ENCODE peak calls at places on chromosomes 6 and 20, in six cellular contexts. L, J, S, U, R and D are unnamed samples.

GRCh38 chr6:37783831-37784584 is 35.5 kb upstream of the ZFAND3 start:
- DNase-seq in L (no peak), J (no peak), S (no peak), U (peak), R (peak), D (peak)

GRCh38 chr6:1801401-1801800 is 191.7 kb downstream of the FOXC1 start:
- DNase-seq in L (no peak), J (no peak), S (no peak), U (no peak), R (no peak), D (no peak)

GRCh38 chr6:166952122-166952521 is 4.2 kb downstream of the RNASET2 start:
- DNase-seq in L (no peak), J (no peak), S (no peak), U (no peak), R (no peak), D (no peak)

GRCh38 chr6:115896538-115897129 is 164.1 kb downstream of the FRK start:
- DNase-seq in L (peak), J (peak), S (no peak), U (peak), R (no peak), D (peak)

GRCh38 chr6:3885262-3886036 is 36.3 kb downstream of the FAM50B start:
- DNase-seq in L (no peak), J (no peak), S (peak), U (peak), R (no peak), D (peak)

GRCh38 chr6:114569643-114570042 is 226.8 kb upstream of the HS3ST5 start:
- DNase-seq in L (no peak), J (no peak), S (no peak), U (peak), R (no peak), D (no peak)

GRCh38 chr6:583639-584038 is 73.3 kb downstream of the HUS1B start:
- DNase-seq in L (no peak), J (no peak), S (no peak), U (no peak), R (no peak), D (no peak)

GRCh38 chr20:2851086-2851485 is 10.5 kb downstream of the VPS16 start:
- DNase-seq in L (no peak), J (no peak), S (no peak), U (no peak), R (no peak), D (no peak)

GRCh38 chr6:34457392-34457746 is 8.5 kb upstream of the PACSIN1 start:
- DNase-seq in L (no peak), J (no peak), S (no peak), U (no peak), R (no peak), D (no peak)

GRCh38 chr6:132020138-132020551 is 69.0 kb upstream of the CCN2 start:
- DNase-seq in L (no peak), J (peak), S (no peak), U (no peak), R (no peak), D (no peak)

GRCh38 chr6:3900744-3901351 is 51.7 kb downstream of the FAM50B start:
- DNase-seq in L (no peak), J (peak), S (no peak), U (no peak), R (no peak), D (no peak)

GRCh38 chr6:35267446-35267845 is 7.9 kb downstream of the ZNF76 start:
- DNase-seq in L (no peak), J (no peak), S (no peak), U (peak), R (no peak), D (peak)

GRCh38 chr6:138105880-138106664 is 1.1 kb downstream of the PERP start:
- DNase-seq in L (peak), J (peak), S (peak), U (peak), R (peak), D (peak)
- H4K8ac ChIP-seq in L (no peak), J (peak), S (no peak), U (no peak), R (no peak), D (no peak)

DNA sequence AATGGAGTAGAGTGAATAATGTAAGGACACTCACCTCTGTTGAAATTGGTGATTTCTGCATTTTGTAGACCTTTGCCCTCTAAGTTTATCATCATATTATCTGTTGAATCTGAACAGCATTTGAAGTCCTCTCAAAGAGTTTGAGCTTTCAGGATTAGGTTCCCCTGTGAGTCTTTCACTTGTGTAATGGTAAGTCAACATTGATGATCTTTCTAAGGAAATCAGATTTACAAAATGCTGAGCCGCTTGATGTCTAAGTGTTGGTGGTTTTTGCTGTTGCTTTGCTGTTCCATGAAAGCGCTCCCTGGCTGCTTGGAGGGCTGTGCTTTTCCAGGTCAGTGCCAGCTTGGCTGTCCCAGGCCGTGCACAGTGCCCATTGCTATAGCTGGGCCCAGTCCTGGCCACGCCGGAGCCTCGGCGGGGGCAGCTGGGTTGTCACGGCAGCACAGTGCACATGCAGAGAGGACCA is 33.8 kb upstream of the KIF25 start:
- DNase-seq in L (no peak), J (no peak), S (no peak), U (no peak), R (no peak), D (no peak)
- H2AK5ac ChIP-seq in L (no peak), J (no peak), S (no peak), U (no peak), R (no peak), D (no peak)

GRCh38 chr20:1118336-1119127 is at the start of gene PSMF1:
- DNase-seq in L (peak), J (peak), S (peak), U (peak), R (peak), D (peak)

GRCh38 chr20:1119524-1119923 is 1.1 kb downstream of the PSMF1 start:
- DNase-seq in L (no peak), J (no peak), S (no peak), U (no peak), R (no peak), D (no peak)

GRCh38 chr20:1121439-1121838 is 3.0 kb downstream of the PSMF1 start:
- DNase-seq in L (no peak), J (no peak), S (no peak), U (no peak), R (no peak), D (no peak)

GRCh38 chr20:1119128-1119505 is 715 bp downstream of the PSMF1 start:
- DNase-seq in L (no peak), J (no peak), S (no peak), U (no peak), R (no peak), D (no peak)

GRCh38 chr20:1118004-1118335 is 432 bp upstream of the PSMF1 start:
- DNase-seq in L (no peak), J (no peak), S (no peak), U (no peak), R (no peak), D (no peak)
- H4K8ac ChIP-seq in L (no peak), J (peak), S (no peak), U (no peak), R (no peak), D (peak)

DNA sequence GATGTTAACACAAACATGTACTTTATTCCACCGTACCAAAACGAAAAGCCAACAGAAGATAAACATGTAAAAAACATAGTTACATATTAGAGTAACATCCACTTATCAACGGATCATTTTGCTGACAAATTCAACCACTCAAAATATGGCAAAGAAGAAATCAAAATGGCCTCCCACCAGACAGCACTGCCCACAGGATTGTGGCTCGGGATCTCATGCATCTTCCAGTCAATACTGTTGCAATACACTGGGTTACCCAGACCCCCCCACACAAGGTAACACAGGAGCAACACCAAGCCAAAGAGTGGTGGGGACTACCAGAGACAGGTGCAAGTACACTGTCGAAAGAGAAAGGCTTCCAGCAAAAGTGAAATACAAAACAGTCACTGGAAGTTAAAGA is 57.9 kb upstream of the NHSL1 start:
- DNase-seq in L (no peak), J (no peak), S (no peak), U (no peak), R (no peak), D (no peak)
- H2AK5ac ChIP-seq in L (no peak), J (peak), S (no peak), U (no peak), R (no peak), D (no peak)